ENCODE peak calls at places on chromosomes 13 and 19, in eight cellular contexts. F, U, X, W, C, H, T and K are unnamed samples.

GRCh38 chr19:11964496-11964857 is 363 bp upstream of the ZNF763 start:
- DNase-seq in X (peak; percentile 43), T (no peak), U (no peak), C (no peak), F (no peak), H (peak; percentile 68), W (no peak), K (no peak)

GRCh38 chr19:35013047-35013819 is 13.1 kb downstream of the GRAMD1A start:
- DNase-seq in W (no peak), T (peak; percentile 81), F (peak; percentile 80), X (peak; percentile 75), H (peak; percentile 65), U (peak; percentile 79), C (peak; percentile 83), K (peak; percentile 39)

GRCh38 chr13:58953638-58954037 is 1210.1 kb downstream of the DIAPH3 start:
- DNase-seq in X (no peak), C (no peak), H (no peak), U (no peak), F (no peak), T (no peak), W (no peak), K (no peak)

GRCh38 chr13:106588367-106588766 is 20.4 kb upstream of the ARGLU1 start:
- DNase-seq in F (no peak), T (no peak), H (no peak), C (no peak), W (no peak), X (no peak), U (no peak), K (no peak)

GRCh38 chr13:113802761-113803160 is 43.7 kb downstream of the TMEM255B start:
- DNase-seq in X (no peak), C (no peak), H (no peak), F (no peak), W (no peak), T (peak; percentile 49), U (no peak), K (no peak)

GRCh38 chr13:43227721-43228120 is 204.3 kb downstream of the DNAJC15 start:
- DNase-seq in W (no peak), H (peak; percentile 29), C (no peak), T (peak; percentile 56), U (no peak), F (no peak), X (no peak), K (no peak)

GRCh38 chr19:49801966-49802661 is 11.0 kb downstream of the FUZ start:
- DNase-seq in U (peak; percentile 97), X (peak; percentile 94), W (no peak), T (peak; percentile 92), C (peak; percentile 74), H (peak; percentile 92), F (no peak), K (peak; percentile 91)

GRCh38 chr19:2529473-2529918 is 53.6 kb downstream of the GADD45B start:
- DNase-seq in C (no peak), T (peak; percentile 77), H (peak; percentile 97), F (no peak), W (no peak), U (no peak), X (peak; percentile 67), K (no peak)

GRCh38 chr13:28492527-28493367 is 2.2 kb downstream of the FLT1 start:
- DNase-seq in H (no peak), T (peak; percentile 59), F (no peak), C (no peak), W (no peak), X (no peak), U (no peak), K (no peak)

GRCh38 chr19:21335721-21336120 is 6.5 kb upstream of the ZNF708 start:
- DNase-seq in T (no peak), W (no peak), X (no peak), U (no peak), C (no peak), H (no peak), F (no peak), K (no peak)

GRCh38 chr13:23992722-23993438 is 95.6 kb upstream of the C1QTNF9B start:
- DNase-seq in F (no peak), H (no peak), T (no peak), C (no peak), W (no peak), U (no peak), X (no peak), K (peak; percentile 87)

GRCh38 chr13:71240906-71241305 is 626.1 kb downstream of the DACH1 start:
- DNase-seq in X (no peak), W (no peak), T (peak; percentile 24), C (no peak), H (no peak), F (no peak), U (no peak), K (no peak)

GRCh38 chr13:87120476-87120875 is 550.7 kb upstream of the SLITRK5 start:
- DNase-seq in X (no peak), T (no peak), W (no peak), F (no peak), U (no peak), H (peak; percentile 55), C (no peak), K (no peak)

GRCh38 chr19:459724-460511 is 915 bp downstream of the SHC2 start:
- DNase-seq in X (peak; percentile 66), U (peak; percentile 62), C (peak; percentile 82), H (peak; percentile 36), T (peak; percentile 37), W (no peak), F (no peak), K (peak; percentile 25)
- H3K27ac ChIP-seq in X (peak overlapping the region; percentile 69), U (peak overlapping the region; percentile 79), C (peak overlapping the region; percentile 89), H (no peak overlapping the region), T (no peak overlapping the region), W (peak overlapping the region; percentile 69), F (no peak overlapping the region), K (peak overlapping the region; percentile 55)

GRCh38 chr19:33060586-33060985 is 4.1 kb downstream of the RHPN2 start:
- DNase-seq in F (no peak), H (no peak), X (no peak), U (no peak), C (no peak), W (no peak), T (no peak), K (no peak)

GRCh38 chr19:33064778-33065550 is at the start of gene RHPN2:
- DNase-seq in C (peak; percentile 82), T (peak; percentile 74), W (no peak), H (peak; percentile 81), U (peak; percentile 55), F (peak; percentile 13), X (peak; percentile 52), K (no peak)

GRCh38 chr19:33064117-33064777 is 441 bp downstream of the RHPN2 start:
- DNase-seq in F (no peak), C (peak; percentile 77), X (peak; percentile 19), U (no peak), W (no peak), H (peak; percentile 30), T (peak; percentile 45), K (no peak)

GRCh38 chr19:33062902-33063301 is 1.8 kb downstream of the RHPN2 start:
- DNase-seq in T (no peak), F (no peak), H (no peak), U (no peak), W (no peak), C (no peak), X (no peak), K (no peak)

GRCh38 chr19:33063356-33064116 is 1.2 kb downstream of the RHPN2 start:
- DNase-seq in F (no peak), H (no peak), X (no peak), C (peak; percentile 57), U (no peak), T (no peak), W (no peak), K (no peak)
- H3K27ac ChIP-seq in F (no peak overlapping the region), H (no peak overlapping the region), X (no peak overlapping the region), C (peak overlapping the region; percentile 68), U (no peak overlapping the region), T (no peak overlapping the region), W (no peak overlapping the region), K (no peak overlapping the region)

GRCh38 chr19:5695649-5696195 is 5.6 kb downstream of the RPL36 start:
- DNase-seq in X (no peak), H (no peak), T (no peak), U (no peak), W (no peak), F (no peak), C (no peak), K (no peak)
- H3K27ac ChIP-seq in X (no peak overlapping the region), H (no peak overlapping the region), T (no peak overlapping the region), U (no peak overlapping the region), W (no peak overlapping the region), F (no peak overlapping the region), C (no peak overlapping the region), K (no peak overlapping the region)

GRCh38 chr19:16529466-16530144 is 12.6 kb downstream of the CHERP start:
- DNase-seq in F (no peak), U (no peak), X (no peak), H (no peak), T (no peak), W (no peak), C (no peak), K (no peak)

GRCh38 chr19:16527334-16527935 is 14.8 kb downstream of the CHERP start:
- DNase-seq in H (no peak), X (no peak), C (no peak), F (no peak), T (no peak), W (no peak), U (no peak), K (no peak)

GRCh38 chr19:16525751-16526481 is 16.3 kb downstream of the CHERP start:
- DNase-seq in U (no peak), H (no peak), W (no peak), F (no peak), T (no peak), C (no peak), X (no peak), K (no peak)

GRCh38 chr19:16530540-16531379 is 11.5 kb downstream of the CHERP start:
- DNase-seq in T (no peak), U (no peak), F (no peak), H (no peak), C (no peak), X (no peak), W (no peak), K (no peak)

DNA sequence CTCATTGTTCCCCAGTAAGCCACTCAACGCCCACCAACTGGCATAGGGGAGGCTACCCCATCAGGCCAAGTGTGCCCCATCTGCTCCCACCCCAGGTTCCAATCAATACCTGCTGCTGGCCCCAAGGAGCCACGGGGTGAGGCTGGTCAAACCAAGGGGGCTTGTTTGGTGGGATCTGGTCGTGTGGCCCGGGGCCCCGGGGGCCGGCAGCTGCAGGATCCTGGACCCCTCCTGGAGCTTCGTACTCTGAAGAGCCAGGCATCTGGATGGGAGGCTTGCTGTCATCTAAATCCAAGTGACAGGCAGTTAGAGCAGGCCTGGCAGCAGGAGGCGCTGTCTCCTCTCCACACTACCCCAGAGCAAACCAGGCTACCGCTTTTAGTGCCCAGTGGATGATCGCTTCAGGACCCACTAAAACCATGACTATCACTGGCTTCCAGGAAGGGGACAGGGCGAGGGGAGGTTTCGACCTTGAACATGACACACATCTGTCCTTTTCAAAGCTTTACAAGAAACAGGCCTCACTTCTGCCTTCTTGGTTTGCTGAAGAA is 14.2 kb downstream of the CHERP start:
- DNase-seq in U (peak; percentile 50), W (no peak), C (no peak), X (no peak), T (peak; percentile 55), H (peak; percentile 34), F (peak; percentile 45), K (no peak)
- H3K27ac ChIP-seq in U (no peak overlapping the region), W (no peak overlapping the region), C (no peak overlapping the region), X (no peak overlapping the region), T (no peak overlapping the region), H (no peak overlapping the region), F (no peak overlapping the region), K (no peak overlapping the region)

DNA sequence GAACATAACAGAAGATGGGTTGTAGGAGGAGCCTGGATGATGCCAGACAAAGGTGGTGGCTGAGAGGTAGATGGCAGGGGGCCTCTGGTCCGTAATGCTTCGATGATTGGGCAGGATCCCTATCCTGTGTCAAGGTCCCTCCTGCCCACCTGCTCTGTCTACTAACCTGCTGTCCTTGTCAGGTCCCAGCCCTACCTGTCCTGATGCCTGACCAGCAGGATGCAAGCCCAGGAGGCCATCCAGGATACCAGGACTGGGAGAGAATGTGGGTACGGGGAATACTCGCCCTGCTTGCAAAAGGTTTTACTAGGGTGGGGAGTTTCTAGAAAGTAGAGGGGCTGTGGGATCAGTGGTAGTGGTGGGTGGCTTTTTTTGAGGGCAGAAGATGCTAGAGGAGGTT is 4.4 kb downstream of the MZF1 start:
- DNase-seq in W (no peak), F (no peak), C (no peak), X (peak; percentile 9), H (no peak), U (no peak), T (no peak), K (no peak)
- H3K27ac ChIP-seq in W (no peak overlapping the region), F (no peak overlapping the region), C (no peak overlapping the region), X (no peak overlapping the region), H (no peak overlapping the region), U (no peak overlapping the region), T (no peak overlapping the region), K (no peak overlapping the region)